ENCODE peak calls at places on chromosomes 4 and X, in five cellular contexts. V, R, X, U and B are unnamed samples.
A peak's percentile ranks its signal among the peaks of the same experiment; 100 is the strongest.

GRCh38 chr4:139767168-139767567 is 101.5 kb downstream of the MGST2 start:
- DNase-seq in X (no peak), V (peak; percentile 65), U (no peak), R (no peak), B (no peak)

GRCh38 chr4:28233758-28234157 is 1373.1 kb downstream of the STIM2 start:
- DNase-seq in R (no peak), V (no peak), U (no peak), X (no peak), B (no peak)

GRCh38 chrX:46407036-46407752 is 138.0 kb downstream of the ZNF674 start:
- DNase-seq in V (no peak), X (no peak), R (no peak), U (no peak), B (no peak)

GRCh38 chr4:100842856-100843255 is 325.0 kb upstream of the EMCN start:
- DNase-seq in X (peak; percentile 84), V (no peak), R (no peak), U (no peak), B (no peak)

GRCh38 chrX:15758140-15758539 is 20.1 kb downstream of the CA5B start:
- DNase-seq in V (no peak), X (no peak), R (no peak), U (no peak), B (no peak)

GRCh38 chrX:118554511-118554910 is 58.9 kb downstream of the DOCK11 start:
- DNase-seq in R (no peak), U (no peak), X (no peak), V (no peak), B (no peak)

GRCh38 chr4:7928711-7929505 is 10.8 kb downstream of the AFAP1 start:
- DNase-seq in X (no peak), U (no peak), V (no peak), R (no peak), B (no peak)

GRCh38 chr4:113761682-113762060 is at the start of gene CAMK2D:
- DNase-seq in X (peak; percentile 92), U (peak; percentile 57), R (peak; percentile 67), V (peak; percentile 85), B (no peak)

GRCh38 chr4:82753238-82753637 is 45.4 kb downstream of the SCD5 start:
- DNase-seq in V (no peak), R (peak; percentile 5), X (no peak), U (no peak), B (no peak)

GRCh38 chr4:146095091-146095690 is 80.3 kb upstream of the LSM6 start:
- DNase-seq in X (peak; percentile 83), V (peak; percentile 55), U (peak; percentile 31), R (peak; percentile 36), B (no peak)

GRCh38 chrX:38175140-38175539 is 45.5 kb downstream of the SRPX start:
- DNase-seq in R (peak; percentile 41), V (no peak), X (no peak), U (no peak), B (peak; percentile 1)

GRCh38 chrX:27884654-27885053 is 76.9 kb downstream of the MAGEB10 start:
- DNase-seq in R (no peak), X (no peak), U (no peak), V (no peak), B (no peak)

GRCh38 chrX:69109706-69110635 is 55.3 kb downstream of the PJA1 start:
- DNase-seq in U (no peak), R (peak; percentile 70), V (no peak), X (no peak), B (peak; percentile 71)

GRCh38 chr4:6410664-6411063 is 61.8 kb downstream of the PPP2R2C start:
- DNase-seq in R (no peak), X (no peak), V (no peak), U (no peak), B (no peak)

GRCh38 chr4:41598580-41598979 is 60.6 kb downstream of the LIMCH1 start:
- DNase-seq in R (no peak), X (no peak), U (no peak), V (no peak), B (no peak)

GRCh38 chr4:83219344-83219990 is 65.1 kb downstream of the COQ2 start:
- DNase-seq in V (no peak), X (no peak), U (no peak), R (peak; percentile 39), B (peak; percentile 57)

GRCh38 chrX:86171366-86171765 is 23.1 kb downstream of the DACH2 start:
- DNase-seq in V (peak; percentile 2), U (no peak), X (peak; percentile 6), R (no peak), B (no peak)

GRCh38 chr4:5133201-5133600 is 81.9 kb downstream of the STK32B start:
- DNase-seq in R (no peak), X (no peak), V (no peak), U (no peak), B (no peak)

GRCh38 chr4:5137226-5137625 is 85.9 kb downstream of the STK32B start:
- DNase-seq in R (no peak), U (no peak), X (no peak), V (no peak), B (no peak)

GRCh38 chr4:5133933-5134594 is 82.8 kb downstream of the STK32B start:
- DNase-seq in U (no peak), V (no peak), X (no peak), R (no peak), B (no peak)

GRCh38 chr4:5137927-5138326 is 86.6 kb downstream of the STK32B start:
- DNase-seq in R (no peak), X (no peak), U (no peak), V (peak; percentile 6), B (no peak)

DNA sequence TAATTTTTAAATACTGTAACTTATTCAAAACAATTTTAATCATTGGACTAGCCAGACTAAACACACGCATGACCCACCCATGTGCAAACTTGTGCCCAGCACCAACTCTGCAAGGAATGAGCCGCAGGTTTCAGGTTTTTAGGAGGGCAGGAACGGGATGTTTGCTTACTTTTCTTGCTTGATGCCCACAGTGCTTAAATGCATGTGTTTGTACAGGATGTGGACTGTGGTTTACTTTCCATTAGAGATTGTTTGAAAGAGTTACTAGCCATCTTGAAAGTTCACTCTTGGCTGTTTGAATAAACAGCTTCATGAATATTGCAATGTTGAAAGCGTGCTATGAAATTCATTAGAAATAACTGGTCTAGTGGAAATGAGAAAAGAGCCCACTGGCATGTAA is 83.3 kb downstream of the STK32B start:
- DNase-seq in X (no peak), R (no peak), V (no peak), U (no peak), B (no peak)
- TF ChIP-seq CTCF in X (no peak), R (no peak), V (no peak), U (no peak), B (no peak)

DNA sequence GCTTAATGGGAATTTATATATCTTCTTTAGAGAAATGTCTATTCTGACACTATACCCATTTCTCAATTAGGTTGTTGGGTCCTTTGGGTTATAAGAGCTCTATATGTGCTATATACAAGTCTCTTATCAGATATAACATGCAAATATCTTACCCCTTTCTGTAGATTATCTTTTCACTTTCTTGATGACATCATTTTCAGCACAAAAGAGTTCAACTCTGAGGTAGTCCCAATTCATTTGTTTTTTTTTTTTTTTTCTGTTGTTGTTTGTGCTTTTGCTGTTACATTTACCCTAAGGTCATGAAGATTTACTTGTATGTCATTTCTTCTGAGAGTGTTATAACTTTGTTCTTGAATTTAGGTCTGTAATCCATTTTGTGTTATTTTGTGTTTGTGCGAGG is 326.4 kb downstream of the CENPC start:
- DNase-seq in X (no peak), U (no peak), R (no peak), V (no peak), B (no peak)
- TF ChIP-seq CTCF in X (no peak), U (no peak), R (no peak), V (no peak), B (no peak)

GRCh38 chr4:3010577-3010976 is 47.2 kb downstream of the GRK4 start:
- DNase-seq in X (no peak), R (peak; percentile 12), V (no peak), U (no peak), B (no peak)

GRCh38 chr4:3007724-3008123 is 44.4 kb downstream of the GRK4 start:
- DNase-seq in U (no peak), V (no peak), X (no peak), R (no peak), B (no peak)

GRCh38 chr4:3011456-3012220 is 48.3 kb downstream of the GRK4 start:
- DNase-seq in V (no peak), U (no peak), R (no peak), X (no peak), B (no peak)

GRCh38 chr4:3010998-3011397 is 47.6 kb downstream of the GRK4 start:
- DNase-seq in X (peak; percentile 39), V (peak; percentile 13), R (peak; percentile 29), U (no peak), B (no peak)

GRCh38 chr4:3009422-3009821 is 46.1 kb downstream of the GRK4 start:
- DNase-seq in U (no peak), R (peak; percentile 21), X (peak; percentile 16), V (no peak), B (no peak)
- TF ChIP-seq CTCF in U (no peak), R (peak; percentile 54), X (peak; percentile 11), V (peak; percentile 19), B (peak; percentile 37)

DNA sequence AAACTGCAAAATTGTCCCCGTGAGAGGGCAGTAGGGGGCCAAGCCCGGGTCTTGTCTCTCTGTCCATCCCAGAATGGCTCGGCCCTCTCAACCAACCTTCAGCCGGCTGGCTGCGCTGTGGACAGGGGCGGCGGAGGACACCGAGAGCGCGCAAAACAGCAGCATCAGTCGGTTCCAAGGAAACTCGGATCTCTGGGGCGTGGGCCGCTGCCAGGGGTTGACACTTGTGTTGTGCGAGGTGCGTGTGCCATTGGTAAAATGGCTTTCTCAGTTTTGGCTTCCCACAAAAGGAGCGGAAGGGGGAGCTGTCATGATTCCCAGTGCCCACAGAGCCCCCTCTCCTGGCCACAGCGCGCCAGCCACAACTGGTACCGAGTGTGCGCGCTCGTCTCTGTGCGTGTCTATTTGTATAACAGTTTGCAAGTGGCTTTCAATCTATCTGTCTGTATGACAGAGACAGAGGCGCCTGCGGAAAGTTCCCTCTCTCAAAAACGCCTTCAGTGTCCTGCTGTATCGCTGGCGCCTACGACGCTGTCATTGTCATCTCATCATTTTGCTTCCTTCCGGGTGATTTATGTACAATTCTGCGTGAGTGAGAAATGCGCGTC is 1.9 kb downstream of the DKK2 start:
- DNase-seq in V (no peak), X (no peak), R (peak; percentile 1), U (no peak), B (no peak)
- TF ChIP-seq CTCF in V (peak; percentile 55), X (no peak), R (no peak), U (no peak), B (no peak)

DNA sequence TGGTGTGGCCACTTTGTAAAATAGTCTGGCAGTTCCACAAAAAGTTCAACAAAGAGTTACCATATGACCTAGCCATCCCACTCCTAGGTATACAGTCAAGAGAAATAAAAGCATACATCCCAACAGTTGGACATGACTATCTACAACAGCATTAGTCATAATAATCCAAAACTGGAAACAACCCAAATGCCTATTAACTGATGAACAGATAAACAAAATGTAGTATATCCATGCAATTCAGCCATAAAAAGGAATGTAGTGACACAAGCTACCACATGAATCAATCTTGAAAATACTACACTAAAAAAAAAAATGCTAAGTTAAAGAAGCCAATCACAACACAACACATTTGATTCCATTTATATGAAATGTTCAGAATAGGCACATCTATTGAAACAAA is 16.1 kb downstream of the MED14 start:
- DNase-seq in V (no peak), R (peak; percentile 4), U (no peak), X (peak; percentile 32), B (no peak)
- TF ChIP-seq CTCF in V (no peak), R (no peak), U (no peak), X (no peak), B (no peak)

GRCh38 chr4:125432078-125432477 is 117.3 kb downstream of the FAT4 start:
- DNase-seq in U (no peak), R (no peak), X (peak; percentile 35), V (no peak), B (no peak)
- TF ChIP-seq CTCF in U (no peak), R (no peak), X (peak; percentile 32), V (no peak), B (peak; percentile 8)